ENCODE peak calls at places on chromosomes 11 and 22, in ten cellular contexts. Q is tibial nerve, C is stomach, I is esophagus squamous epithelium, O is spleen, J is endothelial cell of umbilical vein, F is NB4, M is right lobe of liver, Z is heart left ventricle, A is transverse colon. B is an unnamed sample.
A peak's percentile ranks its signal among the peaks of the same experiment; 100 is the strongest.

GRCh38 chr11:66221726-66222236 is 46.7 kb upstream of the RAB1B start:
- DNase-seq in J (no peak), Q (no peak), C (no peak), I (no peak), A (no peak), F (peak; percentile 29), M (no peak), O (peak; percentile 44), Z (no peak), B (no peak)

GRCh38 chr22:46057762-46058420 is 80.9 kb upstream of the WNT7B start:
- DNase-seq in M (peak; percentile 50), F (no peak), A (peak; percentile 55), J (no peak), I (no peak), O (peak; percentile 80), Z (peak; percentile 72), Q (peak; percentile 78), C (peak; percentile 57), B (peak; percentile 54)

GRCh38 chr11:114987171-114987760 is 308.9 kb downstream of the NXPE2 start:
- DNase-seq in I (no peak), O (no peak), F (no peak), Q (no peak), M (no peak), Z (no peak), C (no peak), J (no peak), A (no peak), B (no peak)

GRCh38 chr22:17398159-17398558 is 28.9 kb downstream of the CECR2 start:
- DNase-seq in F (no peak), A (no peak), Z (no peak), J (no peak), I (no peak), M (no peak), O (no peak), Q (no peak), C (no peak), B (no peak)

GRCh38 chr11:76216536-76217326 is 10.4 kb upstream of the WNT11 start:
- DNase-seq in Q (no peak), I (no peak), J (no peak), C (no peak), Z (no peak), F (no peak), M (no peak), A (no peak), O (no peak), B (no peak)

GRCh38 chr22:22773979-22774738 is 113.5 kb upstream of the IGLL5 start:
- DNase-seq in Q (no peak), M (no peak), O (no peak), Z (no peak), C (no peak), I (no peak), A (no peak), F (peak; percentile 45), J (no peak), B (no peak)

GRCh38 chr11:12372111-12372510 is 5.3 kb upstream of the PARVA start:
- DNase-seq in C (no peak), O (no peak), I (no peak), Q (no peak), Z (no peak), J (no peak), M (no peak), A (no peak), F (no peak), B (no peak)

GRCh38 chr22:18994780-18995711 is 59.0 kb upstream of the PRODH start:
- DNase-seq in J (no peak), O (no peak), A (no peak), Q (no peak), F (peak; percentile 54), C (no peak), Z (no peak), I (no peak), M (peak; percentile 39), B (no peak)

GRCh38 chr11:88295028-88295427 is 42.5 kb downstream of the CTSC start:
- DNase-seq in Z (no peak), I (no peak), O (no peak), A (no peak), Q (no peak), F (no peak), J (no peak), M (no peak), C (no peak), B (no peak)

GRCh38 chr11:88293931-88294330 is 43.6 kb downstream of the CTSC start:
- DNase-seq in Q (no peak), M (no peak), A (no peak), Z (no peak), J (no peak), C (no peak), F (peak; percentile 15), O (no peak), I (no peak), B (no peak)

GRCh38 chr11:88288560-88288959 is 49.0 kb downstream of the CTSC start:
- DNase-seq in F (no peak), Q (no peak), O (no peak), I (no peak), J (no peak), C (no peak), M (no peak), A (no peak), Z (no peak), B (no peak)

GRCh38 chr11:88297320-88298263 is 39.9 kb downstream of the CTSC start:
- DNase-seq in Z (no peak), O (no peak), F (no peak), M (no peak), C (no peak), J (no peak), Q (no peak), A (no peak), I (no peak), B (no peak)

DNA sequence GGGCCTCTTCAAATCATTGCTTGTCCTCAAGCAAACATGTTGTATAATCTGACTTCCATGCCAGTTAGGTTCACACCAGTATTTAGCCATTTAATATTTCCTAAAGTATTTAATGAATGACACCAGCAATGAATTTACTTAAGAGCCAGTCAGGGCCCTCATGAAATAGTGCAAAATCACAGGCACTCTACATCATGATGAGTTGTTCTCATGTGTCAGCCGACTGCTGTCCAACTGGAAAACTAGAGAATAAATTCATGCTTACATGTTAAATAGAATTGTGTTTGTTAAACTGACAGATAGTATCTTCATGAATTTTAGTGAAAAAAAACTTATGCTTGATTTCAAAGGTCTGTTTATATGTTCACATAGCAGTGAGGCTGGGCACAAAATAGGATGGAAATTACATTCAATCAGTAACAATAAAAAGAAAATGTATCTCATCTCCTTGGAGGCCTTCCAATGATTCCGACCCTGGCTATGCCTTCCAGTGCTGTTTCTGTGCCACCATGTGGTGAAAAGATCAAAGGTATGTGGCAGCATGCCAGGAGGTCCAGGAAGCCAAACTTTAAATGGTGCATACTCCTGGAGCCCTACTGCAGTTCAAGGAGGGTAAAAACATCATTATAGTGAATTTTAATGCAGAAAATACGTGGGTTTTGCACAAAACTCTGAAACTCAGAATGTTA is 45.2 kb downstream of the CTSC start:
- DNase-seq in I (no peak), M (peak; percentile 49), O (no peak), Z (peak; percentile 13), F (no peak), A (peak; percentile 58), J (peak; percentile 57), Q (no peak), C (peak; percentile 54), B (peak; percentile 76)
- TF ChIP-seq CTCF in I (peak; percentile 25), M (peak; percentile 29), O (no peak), Z (no peak), F (no peak), A (no peak), J (no peak), Q (no peak), C (no peak), B (no peak)

DNA sequence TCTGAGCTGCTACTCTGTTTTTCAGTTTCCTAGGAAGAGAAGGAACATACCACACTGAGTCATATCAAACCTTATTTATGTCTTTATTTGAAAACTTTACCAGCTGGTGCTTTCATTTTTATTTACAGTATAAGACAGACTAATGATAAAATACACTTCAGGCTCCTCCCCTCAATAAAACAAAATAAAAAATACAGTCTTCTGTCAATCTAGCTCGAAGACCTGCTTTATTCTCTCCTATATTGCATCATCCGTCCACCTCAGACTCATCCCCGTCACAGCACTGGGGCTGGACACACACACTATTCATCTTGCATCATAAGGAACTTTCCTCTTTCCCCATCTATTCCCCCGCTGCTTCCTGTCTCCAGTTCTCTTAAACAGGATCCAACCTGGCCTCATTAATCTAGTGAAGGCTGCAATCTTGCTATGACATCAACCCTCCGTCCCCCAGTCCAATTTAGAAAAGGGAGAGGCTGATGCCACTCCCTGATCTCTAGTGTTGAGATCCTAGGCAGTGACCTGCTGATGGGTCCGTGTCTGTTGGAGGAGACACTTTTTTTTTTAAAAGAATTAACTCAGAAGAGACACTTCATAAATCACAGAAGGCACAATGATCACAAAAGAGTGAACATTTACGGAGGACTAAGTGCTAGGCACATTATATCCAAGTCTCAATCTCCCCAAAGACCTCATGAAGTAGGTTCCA is 1.1 kb downstream of the XBP1 start:
- DNase-seq in Z (peak; percentile 30), F (peak; percentile 83), I (no peak), C (no peak), A (peak; percentile 69), M (no peak), J (peak; percentile 82), Q (peak; percentile 83), O (no peak), B (peak; percentile 44)
- TF ChIP-seq POLR2A in Z (peak; percentile 49), F (no peak), I (no peak), C (no peak), A (peak; percentile 76), M (peak; percentile 87), J (no peak), Q (peak; percentile 78), O (no peak), B (no peak)

GRCh38 chr22:48351376-48352085 is 1476.1 kb downstream of the BRD1 start:
- DNase-seq in Z (no peak), I (no peak), J (no peak), F (no peak), Q (no peak), M (peak; percentile 0), O (peak; percentile 38), A (no peak), C (no peak), B (no peak)

GRCh38 chr22:48356731-48357130 is 1470.9 kb downstream of the BRD1 start:
- DNase-seq in A (no peak), C (no peak), O (no peak), I (no peak), Q (no peak), J (no peak), M (no peak), Z (no peak), F (no peak), B (no peak)

GRCh38 chr22:48352086-48352911 is 1475.4 kb downstream of the BRD1 start:
- DNase-seq in C (no peak), I (no peak), Z (no peak), F (no peak), J (no peak), O (peak; percentile 57), M (no peak), A (no peak), Q (no peak), B (no peak)

GRCh38 chr22:48353116-48353947 is 1474.3 kb downstream of the BRD1 start:
- DNase-seq in C (no peak), F (no peak), J (no peak), I (no peak), Z (no peak), O (peak; percentile 47), A (no peak), M (no peak), Q (no peak), B (no peak)

GRCh38 chr22:48354082-48354481 is 1473.6 kb downstream of the BRD1 start:
- DNase-seq in A (no peak), J (no peak), O (peak; percentile 35), I (no peak), Q (no peak), Z (no peak), F (no peak), M (no peak), C (no peak), B (no peak)
- TF ChIP-seq CTCF in A (no peak), J (no peak), O (no peak), I (no peak), Q (no peak), Z (no peak), F (no peak), M (no peak), C (no peak), B (no peak)

DNA sequence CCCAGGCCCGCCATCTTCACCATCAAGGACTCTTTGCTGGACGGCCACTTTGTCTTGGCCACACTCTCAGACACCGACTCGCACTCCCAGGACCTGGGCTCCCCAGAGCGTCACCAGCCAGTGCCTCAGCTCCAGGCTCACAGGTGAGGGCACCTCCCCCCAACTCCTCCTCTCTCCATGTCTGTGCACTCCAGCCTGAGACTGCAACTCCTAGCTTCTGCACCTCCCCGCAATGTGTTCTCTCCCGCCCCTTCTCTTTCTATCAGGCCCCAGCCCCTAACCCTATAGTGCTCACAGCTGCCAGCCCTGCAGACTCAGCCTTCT is 4.4 kb downstream of the RAD9A start:
- DNase-seq in O (no peak), F (no peak), Q (no peak), J (no peak), I (no peak), C (no peak), M (no peak), Z (no peak), A (no peak), B (no peak)
- TF ChIP-seq POLR2A in O (no peak), F (no peak), Q (no peak), J (no peak), I (no peak), C (no peak), M (no peak), Z (no peak), A (no peak), B (no peak)

B was measured in testis.